ENCODE peak calls at places on chromosomes 13 and 19, in five cellular contexts. P, Q, F, O and D are unnamed samples.

GRCh38 chr13:26342898-26343297 is 89.0 kb downstream of the CDK8 start:
- DNase-seq in P (no peak), O (no peak), F (no peak), Q (no peak), D (no peak)

GRCh38 chr19:46015080-46015960 is 7.5 kb downstream of the PGLYRP1 start:
- DNase-seq in P (peak), Q (peak), F (peak), O (peak), D (peak)

GRCh38 chr13:73952683-73953082 is 181.5 kb downstream of the KLF12 start:
- DNase-seq in O (no peak), P (no peak), Q (no peak), F (peak), D (peak)

GRCh38 chr19:44903602-44904425 is 1.8 kb upstream of the APOE start:
- DNase-seq in F (peak), O (peak), P (peak), Q (peak), D (peak)

GRCh38 chr19:1746401-1747284 is 6.7 kb upstream of the ONECUT3 start:
- DNase-seq in P (peak), O (no peak), Q (no peak), F (peak), D (peak)

GRCh38 chr19:15200575-15201364 is at the start of gene NOTCH3:
- DNase-seq in Q (peak), P (no peak), F (peak), O (peak), D (no peak)

GRCh38 chr13:48437381-48437780 is 24.5 kb upstream of the LPAR6 start:
- DNase-seq in Q (no peak), F (no peak), P (no peak), O (no peak), D (peak)

GRCh38 chr13:110830331-110830730 is 84.5 kb downstream of the ANKRD10 start:
- DNase-seq in P (no peak), Q (no peak), O (no peak), F (no peak), D (no peak)

GRCh38 chr13:74306496-74306895 is 172.3 kb upstream of the KLF12 start:
- DNase-seq in F (peak), O (no peak), P (no peak), Q (no peak), D (peak)

GRCh38 chr13:58933475-58933874 is 1230.3 kb downstream of the DIAPH3 start:
- DNase-seq in O (no peak), F (no peak), P (no peak), Q (no peak), D (no peak)

GRCh38 chr13:41859555-41859954 is 101.4 kb downstream of the VWA8 start:
- DNase-seq in P (no peak), Q (no peak), F (no peak), O (no peak), D (no peak)

GRCh38 chr13:95032114-95032513 is 269.1 kb downstream of the ABCC4 start:
- DNase-seq in O (no peak), F (no peak), P (no peak), Q (no peak), D (no peak)

GRCh38 chr13:94416454-94417080 is 62.9 kb downstream of the DCT start:
- DNase-seq in P (peak), Q (no peak), F (peak), O (peak), D (peak)

GRCh38 chr13:101416181-101417042 is at the start of gene NALCN:
- DNase-seq in P (no peak), F (peak), Q (no peak), O (peak), D (peak)

GRCh38 chr19:47493378-47494210 is 9.6 kb upstream of the KPTN start:
- DNase-seq in P (no peak), O (no peak), Q (no peak), F (no peak), D (no peak)

GRCh38 chr13:77896536-77896935 is 22.1 kb downstream of the EDNRB start:
- DNase-seq in P (no peak), Q (no peak), F (peak), O (no peak), D (peak)

GRCh38 chr13:113184568-113185440 is 23.7 kb downstream of the PCID2 start:
- DNase-seq in O (no peak), P (no peak), F (no peak), Q (no peak), D (no peak)

GRCh38 chr19:15149704-15150103 is 42.5 kb downstream of the SYDE1 start:
- DNase-seq in Q (no peak), O (no peak), F (no peak), P (no peak), D (no peak)

GRCh38 chr19:44988896-44989563 is 12.2 kb upstream of the RELB start:
- DNase-seq in O (peak), F (peak), Q (peak), P (no peak), D (peak)

GRCh38 chr19:40398417-40399056 is 8.6 kb upstream of the HIPK4 start:
- DNase-seq in F (peak), Q (peak), O (peak), P (no peak), D (no peak)

GRCh38 chr19:51198641-51199040 is 26.2 kb upstream of the CD33 start:
- DNase-seq in P (no peak), O (no peak), Q (no peak), F (no peak), D (no peak)

GRCh38 chr13:33276581-33276980 is 9.0 kb downstream of the STARD13 start:
- DNase-seq in F (no peak), P (no peak), O (no peak), Q (no peak), D (no peak)

GRCh38 chr19:6801397-6802086 is 29.0 kb downstream of the VAV1 start:
- DNase-seq in P (no peak), O (no peak), F (peak), Q (peak), D (no peak)

GRCh38 chr13:85379433-85379832 is 419.8 kb downstream of the SLITRK6 start:
- DNase-seq in O (no peak), F (no peak), P (no peak), Q (no peak), D (no peak)

GRCh38 chr19:47514151-47514868 is 553 bp downstream of the NAPA start:
- DNase-seq in P (no peak), O (peak), Q (peak), F (peak), D (no peak)

GRCh38 chr13:30148171-30148754 is 159.1 kb downstream of the KATNAL1 start:
- DNase-seq in Q (no peak), O (no peak), F (no peak), P (no peak), D (no peak)

GRCh38 chr19:1239420-1239795 is 1.6 kb upstream of the CBARP start:
- DNase-seq in Q (no peak), P (no peak), F (no peak), O (peak), D (no peak)

GRCh38 chr19:57886046-57886445 is 2.8 kb downstream of the ZNF814 start:
- DNase-seq in P (no peak), Q (no peak), O (no peak), F (no peak), D (no peak)

GRCh38 chr19:57888107-57888493 is 737 bp downstream of the ZNF814 start:
- DNase-seq in P (no peak), F (peak), Q (no peak), O (no peak), D (no peak)

GRCh38 chr19:57887195-57887941 is 1.5 kb downstream of the ZNF814 start:
- DNase-seq in O (peak), P (peak), Q (no peak), F (peak), D (no peak)

DNA sequence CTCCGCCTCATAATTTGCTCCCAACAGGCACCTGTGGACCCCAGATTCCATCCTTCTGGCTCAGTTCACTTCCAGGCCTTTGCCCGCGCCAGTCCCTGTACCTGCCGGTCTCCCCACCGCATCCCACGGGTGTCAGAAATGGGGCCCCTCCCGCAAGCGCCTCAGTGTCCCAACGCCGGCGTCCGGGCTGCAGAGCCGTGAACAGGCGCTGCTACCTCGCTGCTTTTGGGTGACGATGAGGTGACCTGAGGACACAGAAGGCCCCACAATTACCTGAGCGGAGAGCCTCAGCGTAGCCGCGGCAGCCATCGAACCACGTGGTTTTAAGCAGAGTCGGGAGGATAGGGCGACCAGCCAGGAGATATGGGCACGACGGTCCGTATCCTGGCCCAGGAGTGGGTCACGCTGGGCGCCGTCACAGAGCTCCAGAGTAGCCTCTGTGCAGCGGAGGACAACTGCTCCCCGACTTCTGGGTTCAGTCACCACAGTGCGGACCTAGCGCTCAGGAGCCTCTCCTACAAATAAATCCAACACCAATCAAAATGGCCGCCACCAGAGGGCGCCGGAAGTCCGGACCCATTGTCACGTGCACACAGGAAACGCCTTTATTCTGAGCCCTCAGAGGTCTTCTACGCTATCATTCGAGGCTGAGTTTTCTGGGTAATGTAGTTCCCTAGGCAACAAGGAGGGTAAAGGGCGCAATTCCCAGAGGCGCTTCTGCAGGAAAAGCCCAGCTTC is at the start of gene ZNF814:
- DNase-seq in Q (peak), O (peak), F (peak), P (peak), D (peak)
- H2AFZ ChIP-seq in Q (no peak), O (peak), F (peak), P (no peak), D (peak)

DNA sequence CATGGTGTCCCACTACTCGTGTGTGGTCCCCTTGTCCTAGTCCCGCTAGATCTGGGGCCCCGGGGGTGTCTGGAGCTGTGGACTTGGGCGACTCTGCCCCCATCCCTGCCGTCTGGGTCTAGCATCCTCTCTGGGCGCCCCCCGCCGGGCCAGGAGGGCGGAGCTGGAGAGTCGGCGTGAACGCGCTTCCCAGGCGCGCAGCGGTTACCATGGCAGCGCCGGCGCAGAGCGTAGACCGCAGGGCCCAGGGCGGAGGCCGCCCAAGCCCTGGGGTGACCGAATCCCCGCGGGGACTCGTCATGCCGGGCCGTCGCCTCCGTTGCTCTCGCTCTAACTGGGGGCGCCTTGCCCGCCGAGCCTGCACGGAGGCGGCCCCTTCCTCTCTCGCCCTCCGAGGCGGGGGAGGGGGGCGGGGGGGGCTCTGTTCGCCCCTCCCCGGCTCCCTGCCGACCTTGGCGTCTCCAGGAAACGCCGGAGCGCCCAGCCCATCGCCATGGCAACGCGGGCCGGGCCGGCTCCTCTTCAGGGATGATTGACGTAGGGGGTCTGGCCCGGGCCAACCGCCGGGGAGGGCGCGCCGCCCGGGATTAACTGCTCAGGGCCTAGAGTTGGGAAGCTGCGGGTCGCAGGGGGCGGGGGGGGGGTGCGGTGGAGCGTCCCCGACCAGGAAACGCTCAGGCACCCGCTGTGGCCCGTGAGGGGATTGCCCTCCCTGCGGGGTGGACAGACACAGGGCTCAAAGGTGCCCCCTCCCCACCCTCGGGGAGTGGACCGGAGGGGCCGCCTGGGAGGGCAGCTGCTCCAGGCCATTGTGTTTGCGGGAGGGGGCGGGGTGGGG is 8.9 kb downstream of the ISYNA1 start:
- DNase-seq in O (peak), Q (peak), P (no peak), F (peak), D (peak)
- H3K9ac ChIP-seq in O (no peak), Q (peak), P (no peak), F (peak), D (peak)

DNA sequence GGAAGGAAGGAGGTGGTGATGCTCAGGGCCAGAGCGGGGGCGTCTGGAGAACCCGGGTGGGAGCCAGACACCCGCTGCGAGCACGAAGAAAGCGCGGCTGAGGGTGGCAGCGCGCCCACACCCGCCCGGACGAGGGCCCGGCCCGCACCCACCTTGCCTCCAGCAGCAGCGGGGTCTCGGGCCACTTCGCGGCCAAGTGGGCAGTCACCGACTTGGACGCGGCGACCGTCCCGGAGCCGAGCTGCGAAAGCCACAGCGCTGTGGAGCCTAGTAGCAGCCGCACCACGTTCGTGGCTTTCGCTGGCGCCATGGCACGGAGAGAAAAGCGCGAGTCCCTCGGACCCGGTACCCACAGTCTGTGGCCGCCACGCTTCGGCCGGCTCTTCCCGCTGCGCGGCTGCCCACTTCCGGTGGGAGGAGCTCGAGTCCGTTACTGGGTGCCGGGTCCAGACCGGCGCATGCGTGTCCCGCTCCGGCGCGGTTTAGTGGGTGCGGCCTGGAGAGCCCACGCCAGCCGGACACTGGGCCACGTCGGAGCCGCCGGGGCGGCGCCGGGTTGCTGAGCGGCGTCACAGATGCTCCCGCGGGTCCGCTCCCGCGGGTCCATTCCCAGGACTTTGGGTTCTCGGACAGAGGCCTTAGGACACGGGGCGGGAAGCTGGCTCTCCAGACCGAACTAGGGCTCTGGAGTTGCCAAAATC is at the start of gene UGGT2:
- DNase-seq in F (peak), O (peak), P (peak), Q (peak), D (peak)
- TF ChIP-seq EZH2 in F (no peak), O (no peak), P (no peak), Q (no peak), D (no peak)

DNA sequence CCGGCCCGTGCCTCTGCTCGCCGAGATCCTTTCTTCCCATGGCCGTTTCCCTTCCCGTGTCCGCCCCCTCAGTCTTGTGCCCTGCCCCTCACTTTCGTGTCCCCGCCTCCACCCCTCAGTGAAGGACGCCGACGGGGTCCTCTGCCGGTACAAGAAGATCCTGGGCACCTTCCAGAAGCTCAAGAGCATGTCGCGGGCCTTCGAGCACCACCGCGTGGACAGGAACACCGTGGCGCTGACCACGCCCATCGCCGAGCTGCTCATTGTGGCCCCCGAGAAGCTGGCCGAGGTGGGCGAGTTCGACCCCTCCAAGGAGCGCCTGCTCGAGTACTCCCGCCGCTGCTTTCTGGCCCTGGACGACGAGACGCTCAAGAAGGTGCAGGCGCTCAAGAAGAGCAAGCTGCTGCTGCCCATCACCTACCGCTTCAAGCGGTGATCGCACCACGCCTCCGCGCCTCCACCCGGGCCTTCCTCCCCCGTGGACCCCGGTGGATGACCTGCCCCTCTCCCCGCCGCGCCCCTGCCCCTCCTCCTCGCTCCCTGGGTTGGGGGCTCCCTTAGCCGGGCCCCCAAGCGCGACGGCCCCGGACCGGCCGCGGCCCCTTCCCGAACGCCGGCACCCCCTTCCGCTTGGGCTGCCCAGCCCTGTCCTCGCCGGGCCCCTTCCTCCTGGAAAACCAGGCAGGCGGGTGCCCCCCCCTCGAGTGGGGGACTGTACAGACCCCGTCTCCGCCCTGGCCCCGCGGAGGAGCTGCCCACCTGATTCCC is 2.3 kb upstream of the U2AF2 start:
- DNase-seq in P (no peak), F (no peak), Q (no peak), O (no peak), D (no peak)
- H2AFZ ChIP-seq in P (no peak), F (no peak), Q (no peak), O (no peak), D (no peak)

GRCh38 chr13:40681341-40682051 is 15.1 kb upstream of the FOXO1 start:
- DNase-seq in F (no peak), P (no peak), Q (peak), O (no peak), D (no peak)
- H3K9ac ChIP-seq in F (no peak), P (no peak), Q (no peak), O (no peak), D (no peak)

GRCh38 chr19:10421981-10422461 is 1.7 kb downstream of the PDE4A start:
- DNase-seq in F (no peak), P (no peak), O (no peak), Q (peak), D (no peak)

GRCh38 chr19:10421240-10421948 is 1.1 kb downstream of the PDE4A start:
- DNase-seq in F (no peak), P (no peak), O (no peak), Q (peak), D (no peak)

GRCh38 chr19:10419646-10420443 is 493 bp upstream of the PDE4A start:
- DNase-seq in F (peak), Q (peak), O (peak), P (peak), D (peak)

GRCh38 chr19:10419200-10419645 is 1.1 kb upstream of the PDE4A start:
- DNase-seq in F (peak), O (peak), Q (peak), P (no peak), D (peak)

DNA sequence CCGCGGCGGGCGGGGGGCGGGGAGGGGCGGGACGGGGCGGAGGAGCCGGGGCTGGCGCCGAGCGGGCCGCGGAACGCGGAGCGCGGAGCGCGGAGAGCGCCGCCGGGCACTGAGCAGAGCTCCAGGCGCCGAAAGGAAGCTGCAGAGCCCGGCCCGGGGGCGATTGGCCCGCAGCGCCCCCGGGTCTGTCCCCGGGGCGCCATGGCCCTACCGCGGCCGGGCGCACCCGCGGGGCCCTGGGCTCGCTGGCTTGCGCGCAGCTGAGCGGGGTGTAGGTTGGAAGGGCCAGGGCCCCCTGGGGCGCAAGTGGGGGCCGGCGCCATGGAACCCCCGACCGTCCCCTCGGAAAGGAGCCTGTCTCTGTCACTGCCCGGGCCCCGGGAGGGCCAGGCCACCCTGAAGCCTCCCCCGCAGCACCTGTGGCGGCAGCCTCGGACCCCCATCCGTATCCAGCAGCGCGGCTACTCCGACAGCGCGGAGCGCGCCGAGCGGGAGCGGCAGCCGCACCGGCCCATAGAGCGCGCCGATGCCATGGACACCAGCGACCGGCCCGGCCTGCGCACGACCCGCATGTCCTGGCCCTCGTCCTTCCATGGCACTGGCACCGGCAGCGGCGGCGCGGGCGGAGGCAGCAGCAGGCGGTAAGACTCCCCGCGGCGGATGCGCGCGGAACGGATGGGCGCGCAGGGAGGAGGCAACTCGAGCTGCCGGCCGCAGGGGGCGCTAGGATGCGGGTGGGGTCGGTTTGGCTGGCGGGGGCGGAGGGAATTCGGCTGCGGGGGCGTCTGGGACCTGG is at the start of gene PDE4A:
- DNase-seq in P (no peak), Q (peak), O (peak), F (peak), D (no peak)
- TF ChIP-seq EZH2 in P (no peak), Q (no peak), O (peak), F (no peak), D (peak)